ENCODE peak calls at places on chromosome 4, in six cellular contexts. One of them, this sample, is unnamed.
A peak's percentile ranks its signal among the peaks of the same experiment; 100 is the strongest.

GRCh38 chr4:155809835-155810234 is 51.0 kb downstream of the GUCY1B1 start:
- DNase-seq in amniotic stem cell: peak; percentile 43
- DNase-seq in aorta: no peak
- DNase-seq in choroid plexus epithelial cell: peak; percentile 96
- DNase-seq in fibroblast of pulmonary artery: peak; percentile 94
- DNase-seq in HFFc6: peak; percentile 83
- DNase-seq in this sample: no peak

GRCh38 chr4:108443585-108443984 is 176.8 kb upstream of the RPL34 start:
- DNase-seq in amniotic stem cell: no peak
- DNase-seq in choroid plexus epithelial cell: no peak
- DNase-seq in aorta: no peak
- DNase-seq in fibroblast of pulmonary artery: no peak
- DNase-seq in HFFc6: no peak
- DNase-seq in this sample: no peak

GRCh38 chr4:25702848-25703247 is 47.2 kb downstream of the SLC34A2 start:
- DNase-seq in fibroblast of pulmonary artery: peak; percentile 72
- DNase-seq in amniotic stem cell: peak; percentile 2
- DNase-seq in HFFc6: peak; percentile 70
- DNase-seq in aorta: no peak
- DNase-seq in choroid plexus epithelial cell: peak; percentile 76
- DNase-seq in this sample: no peak

GRCh38 chr4:25970241-25970675 is 56.2 kb downstream of the SMIM20 start:
- DNase-seq in HFFc6: no peak
- DNase-seq in amniotic stem cell: no peak
- DNase-seq in choroid plexus epithelial cell: peak; percentile 70
- DNase-seq in aorta: no peak
- DNase-seq in fibroblast of pulmonary artery: peak; percentile 45
- DNase-seq in this sample: no peak

GRCh38 chr4:37803348-37803973 is 23.0 kb upstream of the PGM2 start:
- DNase-seq in fibroblast of pulmonary artery: peak; percentile 85
- DNase-seq in aorta: no peak
- DNase-seq in choroid plexus epithelial cell: peak; percentile 83
- DNase-seq in amniotic stem cell: peak; percentile 35
- DNase-seq in HFFc6: peak; percentile 46
- DNase-seq in this sample: no peak

GRCh38 chr4:176001171-176002006 is 64.3 kb upstream of the WDR17 start:
- DNase-seq in aorta: peak; percentile 80
- DNase-seq in fibroblast of pulmonary artery: peak; percentile 20
- DNase-seq in amniotic stem cell: no peak
- DNase-seq in choroid plexus epithelial cell: peak; percentile 17
- DNase-seq in HFFc6: no peak
- DNase-seq in this sample: no peak

GRCh38 chr4:75036046-75036445 is 103.1 kb downstream of the PARM1 start:
- DNase-seq in amniotic stem cell: no peak
- DNase-seq in fibroblast of pulmonary artery: no peak
- DNase-seq in choroid plexus epithelial cell: no peak
- DNase-seq in aorta: no peak
- DNase-seq in HFFc6: no peak
- DNase-seq in this sample: no peak

GRCh38 chr4:139866270-139866962 is 200.8 kb downstream of the MGST2 start:
- DNase-seq in aorta: no peak
- DNase-seq in HFFc6: no peak
- DNase-seq in amniotic stem cell: no peak
- DNase-seq in choroid plexus epithelial cell: no peak
- DNase-seq in fibroblast of pulmonary artery: no peak
- DNase-seq in this sample: no peak

GRCh38 chr4:29336851-29337250 is 1383.3 kb upstream of the PCDH7 start:
- DNase-seq in HFFc6: no peak
- DNase-seq in aorta: no peak
- DNase-seq in choroid plexus epithelial cell: no peak
- DNase-seq in amniotic stem cell: no peak
- DNase-seq in fibroblast of pulmonary artery: no peak
- DNase-seq in this sample: no peak

GRCh38 chr4:38111024-38111423 is 150.8 kb downstream of the PTTG2 start:
- DNase-seq in HFFc6: no peak
- DNase-seq in fibroblast of pulmonary artery: no peak
- DNase-seq in choroid plexus epithelial cell: no peak
- DNase-seq in aorta: no peak
- DNase-seq in amniotic stem cell: no peak
- DNase-seq in this sample: no peak

GRCh38 chr4:15493411-15493810 is 23.7 kb downstream of the CC2D2A start:
- DNase-seq in choroid plexus epithelial cell: peak; percentile 42
- DNase-seq in HFFc6: no peak
- DNase-seq in amniotic stem cell: no peak
- DNase-seq in aorta: no peak
- DNase-seq in fibroblast of pulmonary artery: no peak
- DNase-seq in this sample: no peak

GRCh38 chr4:17544205-17544604 is 29.2 kb downstream of the CLRN2 start:
- DNase-seq in fibroblast of pulmonary artery: peak; percentile 4
- DNase-seq in choroid plexus epithelial cell: no peak
- DNase-seq in aorta: no peak
- DNase-seq in amniotic stem cell: no peak
- DNase-seq in HFFc6: peak; percentile 37
- DNase-seq in this sample: no peak

GRCh38 chr4:22483551-22483981 is 32.3 kb downstream of the ADGRA3 start:
- DNase-seq in fibroblast of pulmonary artery: peak; percentile 40
- DNase-seq in aorta: no peak
- DNase-seq in HFFc6: peak; percentile 82
- DNase-seq in choroid plexus epithelial cell: peak; percentile 78
- DNase-seq in amniotic stem cell: no peak
- DNase-seq in this sample: no peak

GRCh38 chr4:189069782-189070181 is 870.9 kb upstream of the FRG1 start:
- DNase-seq in choroid plexus epithelial cell: no peak
- DNase-seq in fibroblast of pulmonary artery: no peak
- DNase-seq in HFFc6: no peak
- DNase-seq in aorta: no peak
- DNase-seq in amniotic stem cell: no peak
- DNase-seq in this sample: no peak

GRCh38 chr4:95268819-95269565 is 279.8 kb downstream of the UNC5C start:
- DNase-seq in aorta: no peak
- DNase-seq in amniotic stem cell: no peak
- DNase-seq in choroid plexus epithelial cell: peak; percentile 46
- DNase-seq in HFFc6: no peak
- DNase-seq in fibroblast of pulmonary artery: peak; percentile 53
- DNase-seq in this sample: no peak

GRCh38 chr4:147509386-147509785 is 28.5 kb downstream of the EDNRA start:
- DNase-seq in amniotic stem cell: no peak
- DNase-seq in HFFc6: no peak
- DNase-seq in fibroblast of pulmonary artery: no peak
- DNase-seq in aorta: no peak
- DNase-seq in choroid plexus epithelial cell: peak; percentile 63
- DNase-seq in this sample: no peak

GRCh38 chr4:98601719-98602118 is 56.7 kb downstream of the TSPAN5 start:
- DNase-seq in aorta: no peak
- DNase-seq in amniotic stem cell: no peak
- DNase-seq in fibroblast of pulmonary artery: peak; percentile 39
- DNase-seq in HFFc6: peak; percentile 60
- DNase-seq in choroid plexus epithelial cell: peak; percentile 66
- DNase-seq in this sample: no peak

GRCh38 chr4:2095236-2096072 is 36.3 kb downstream of the NAT8L start:
- DNase-seq in fibroblast of pulmonary artery: no peak
- DNase-seq in choroid plexus epithelial cell: no peak
- DNase-seq in aorta: no peak
- DNase-seq in HFFc6: peak; percentile 24
- DNase-seq in amniotic stem cell: no peak
- DNase-seq in this sample: no peak

GRCh38 chr4:13617801-13618200 is 9.7 kb downstream of the BOD1L1 start:
- DNase-seq in aorta: no peak
- DNase-seq in amniotic stem cell: no peak
- DNase-seq in HFFc6: no peak
- DNase-seq in fibroblast of pulmonary artery: no peak
- DNase-seq in choroid plexus epithelial cell: no peak
- DNase-seq in this sample: no peak

GRCh38 chr4:2350982-2351381 is 67.5 kb downstream of the ZFYVE28 start:
- DNase-seq in amniotic stem cell: no peak
- DNase-seq in HFFc6: no peak
- DNase-seq in aorta: peak; percentile 26
- DNase-seq in fibroblast of pulmonary artery: no peak
- DNase-seq in choroid plexus epithelial cell: no peak
- DNase-seq in this sample: no peak

GRCh38 chr4:19494958-19495357 is 756.7 kb upstream of the SLIT2 start:
- DNase-seq in aorta: no peak
- DNase-seq in HFFc6: no peak
- DNase-seq in choroid plexus epithelial cell: peak; percentile 48
- DNase-seq in amniotic stem cell: no peak
- DNase-seq in fibroblast of pulmonary artery: no peak
- DNase-seq in this sample: no peak

GRCh38 chr4:174855043-174855442 is 26.0 kb upstream of the GLRA3 start:
- DNase-seq in choroid plexus epithelial cell: no peak
- DNase-seq in aorta: no peak
- DNase-seq in fibroblast of pulmonary artery: no peak
- DNase-seq in amniotic stem cell: no peak
- DNase-seq in HFFc6: no peak
- DNase-seq in this sample: no peak

GRCh38 chr4:8125526-8126056 is 33.0 kb downstream of the ABLIM2 start:
- DNase-seq in amniotic stem cell: no peak
- DNase-seq in HFFc6: no peak
- DNase-seq in choroid plexus epithelial cell: no peak
- DNase-seq in fibroblast of pulmonary artery: no peak
- DNase-seq in aorta: no peak
- DNase-seq in this sample: no peak

GRCh38 chr4:181685911-181686310 is 557.3 kb upstream of the TENM3 start:
- DNase-seq in fibroblast of pulmonary artery: peak; percentile 71
- DNase-seq in HFFc6: peak; percentile 88
- DNase-seq in choroid plexus epithelial cell: peak; percentile 90
- DNase-seq in amniotic stem cell: peak; percentile 76
- DNase-seq in aorta: no peak
- DNase-seq in this sample: no peak

GRCh38 chr4:184437988-184438774 is 36.2 kb downstream of the IRF2 start:
- DNase-seq in amniotic stem cell: no peak
- DNase-seq in aorta: no peak
- DNase-seq in fibroblast of pulmonary artery: no peak
- DNase-seq in HFFc6: no peak
- DNase-seq in choroid plexus epithelial cell: peak; percentile 26
- DNase-seq in this sample: no peak

GRCh38 chr4:17511950-17512795 is at the start of gene QDPR:
- DNase-seq in fibroblast of pulmonary artery: peak; percentile 63
- DNase-seq in aorta: peak; percentile 94
- DNase-seq in amniotic stem cell: peak; percentile 61
- DNase-seq in choroid plexus epithelial cell: peak; percentile 52
- DNase-seq in HFFc6: peak; percentile 61
- DNase-seq in this sample: no peak

GRCh38 chr4:6087669-6088068 is 69.4 kb upstream of the C4orf50 start:
- DNase-seq in aorta: no peak
- DNase-seq in fibroblast of pulmonary artery: peak; percentile 21
- DNase-seq in amniotic stem cell: no peak
- DNase-seq in HFFc6: no peak
- DNase-seq in choroid plexus epithelial cell: peak; percentile 26
- DNase-seq in this sample: no peak

GRCh38 chr4:121216438-121216837 is 52.3 kb upstream of the TNIP3 start:
- DNase-seq in HFFc6: no peak
- DNase-seq in amniotic stem cell: no peak
- DNase-seq in aorta: no peak
- DNase-seq in fibroblast of pulmonary artery: no peak
- DNase-seq in choroid plexus epithelial cell: no peak
- DNase-seq in this sample: no peak

GRCh38 chr4:41957634-41958033 is 22.4 kb downstream of the TMEM33 start:
- DNase-seq in fibroblast of pulmonary artery: peak; percentile 23
- DNase-seq in aorta: no peak
- DNase-seq in amniotic stem cell: no peak
- DNase-seq in HFFc6: no peak
- DNase-seq in choroid plexus epithelial cell: peak; percentile 41
- DNase-seq in this sample: no peak

GRCh38 chr4:40409835-40410234 is 74.7 kb downstream of the CHRNA9 start:
- DNase-seq in HFFc6: peak; percentile 51
- DNase-seq in aorta: no peak
- DNase-seq in choroid plexus epithelial cell: peak; percentile 46
- DNase-seq in fibroblast of pulmonary artery: peak; percentile 40
- DNase-seq in amniotic stem cell: no peak
- DNase-seq in this sample: no peak

GRCh38 chr4:138334346-138335016 is 92.3 kb upstream of the SLC7A11 start:
- DNase-seq in choroid plexus epithelial cell: no peak
- DNase-seq in amniotic stem cell: no peak
- DNase-seq in HFFc6: no peak
- DNase-seq in fibroblast of pulmonary artery: no peak
- DNase-seq in aorta: no peak
- DNase-seq in this sample: no peak